ENCODE peak calls at places on chromosomes 1 and 21, in five cellular contexts. N, C, M, D and S are unnamed samples.

GRCh38 chr1:20751462-20751990 is 19.0 kb upstream of the SH2D5 start:
- DNase-seq in N (no peak), C (no peak), M (no peak), D (no peak), S (no peak)

GRCh38 chr1:22832414-22832786 is 121.8 kb downstream of the EPHB2 start:
- DNase-seq in N (no peak), C (no peak), M (peak), D (no peak), S (no peak)

GRCh38 chr1:153945131-153945794 is 1.3 kb downstream of the DENND4B start:
- DNase-seq in N (peak), C (no peak), M (no peak), D (peak), S (peak)

GRCh38 chr21:19607983-19608668 is 1204.5 kb upstream of the TMPRSS15 start:
- DNase-seq in N (no peak), C (no peak), M (no peak), D (no peak), S (no peak)

GRCh38 chr1:47944561-47944960 is 52.6 kb downstream of the TRABD2B start:
- DNase-seq in N (no peak), C (no peak), M (no peak), D (no peak), S (no peak)

GRCh38 chr21:44285547-44285992 is at the start of gene AIRE:
- DNase-seq in N (peak), C (peak), M (peak), D (no peak), S (no peak)

GRCh38 chr1:151314137-151314875 is 12.9 kb downstream of the PI4KB start:
- DNase-seq in N (peak), C (no peak), M (peak), D (no peak), S (peak)

GRCh38 chr1:147470079-147470478 is 71.2 kb upstream of the BCL9 start:
- DNase-seq in N (no peak), C (no peak), M (no peak), D (no peak), S (no peak)

GRCh38 chr1:75548721-75549480 is 62.0 kb downstream of the SLC44A5 start:
- DNase-seq in N (no peak), C (no peak), M (no peak), D (no peak), S (no peak)

GRCh38 chr1:241411056-241411775 is 54.2 kb upstream of the RGS7 start:
- DNase-seq in N (no peak), C (no peak), M (no peak), D (no peak), S (no peak)

GRCh38 chr1:29245876-29246275 is 9.6 kb downstream of the PTPRU start:
- DNase-seq in N (no peak), C (no peak), M (peak), D (no peak), S (no peak)

GRCh38 chr1:21117159-21117953 is 59.3 kb downstream of the EIF4G3 start:
- DNase-seq in N (no peak), C (no peak), M (no peak), D (no peak), S (no peak)

GRCh38 chr21:18529253-18529652 is 125.7 kb upstream of the TMPRSS15 start:
- DNase-seq in N (no peak), C (no peak), M (peak), D (no peak), S (no peak)
- TF ChIP-seq CTCF in N (no peak), C (no peak), M (no peak), D (no peak), S (no peak)

GRCh38 chr1:95287078-95287477 is 53.1 kb downstream of the RWDD3 start:
- DNase-seq in N (no peak), C (no peak), M (no peak), D (no peak), S (no peak)
- TF ChIP-seq CTCF in N (no peak), C (no peak), M (no peak), D (no peak), S (no peak)

DNA sequence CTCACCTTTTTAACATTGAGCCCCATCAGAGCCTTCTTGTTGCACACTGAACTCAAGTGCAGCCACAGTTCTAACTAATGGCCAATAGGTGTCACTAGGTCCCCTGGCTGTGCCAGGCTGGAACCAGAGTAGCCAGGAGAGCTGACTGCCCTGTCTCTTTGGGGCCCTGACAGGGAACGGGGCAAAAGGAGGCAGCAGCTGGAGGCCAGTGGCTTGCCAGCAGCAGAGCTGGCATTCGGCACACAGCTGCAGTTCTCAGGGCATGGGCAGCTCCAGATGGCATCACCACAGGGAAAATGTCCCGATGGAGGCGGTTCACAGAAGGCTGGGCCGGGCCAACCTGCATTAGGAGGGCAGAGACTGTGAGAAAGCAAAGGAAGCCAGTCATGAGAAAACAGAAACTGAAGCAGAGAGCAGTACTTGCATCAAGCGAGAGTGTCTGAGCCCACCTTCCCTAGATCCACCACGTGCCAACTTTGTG is 188.6 kb downstream of the FCRL5 start:
- DNase-seq in N (peak), C (peak), M (peak), D (no peak), S (no peak)
- TF ChIP-seq CTCF in N (peak), C (no peak), M (peak), D (peak), S (peak)

GRCh38 chr1:203628185-203628996 is 1.8 kb downstream of the ATP2B4 start:
- DNase-seq in N (peak), C (peak), M (peak), D (no peak), S (peak)
- TF ChIP-seq CTCF in N (no peak), C (no peak), M (peak), D (no peak), S (no peak)

DNA sequence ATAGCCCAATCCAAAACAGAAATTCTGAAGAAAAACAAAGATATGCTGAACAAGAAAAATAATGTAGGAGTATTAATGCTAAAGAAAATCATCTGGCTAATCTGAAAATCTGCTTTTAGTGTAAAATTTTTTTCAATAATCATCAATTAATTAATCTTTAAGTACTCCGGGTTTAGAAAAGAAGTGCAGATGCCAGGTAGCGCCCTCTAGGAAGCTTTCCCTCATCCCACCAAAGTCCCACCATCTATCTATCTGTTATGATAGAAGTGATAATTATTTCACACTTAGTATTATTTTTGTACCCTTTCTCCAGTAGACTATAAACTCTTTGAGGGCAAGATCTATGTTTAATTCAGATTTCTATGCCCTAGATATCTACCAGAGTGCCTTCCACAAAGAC is 240.3 kb downstream of the AKT3 start:
- DNase-seq in N (no peak), C (no peak), M (no peak), D (no peak), S (no peak)
- TF ChIP-seq CTCF in N (no peak), C (no peak), M (no peak), D (no peak), S (no peak)

GRCh38 chr1:51569284-51570062 is 47.4 kb upstream of the OSBPL9 start:
- DNase-seq in N (no peak), C (no peak), M (peak), D (peak), S (peak)
- TF ChIP-seq CTCF in N (no peak), C (no peak), M (no peak), D (no peak), S (no peak)

DNA sequence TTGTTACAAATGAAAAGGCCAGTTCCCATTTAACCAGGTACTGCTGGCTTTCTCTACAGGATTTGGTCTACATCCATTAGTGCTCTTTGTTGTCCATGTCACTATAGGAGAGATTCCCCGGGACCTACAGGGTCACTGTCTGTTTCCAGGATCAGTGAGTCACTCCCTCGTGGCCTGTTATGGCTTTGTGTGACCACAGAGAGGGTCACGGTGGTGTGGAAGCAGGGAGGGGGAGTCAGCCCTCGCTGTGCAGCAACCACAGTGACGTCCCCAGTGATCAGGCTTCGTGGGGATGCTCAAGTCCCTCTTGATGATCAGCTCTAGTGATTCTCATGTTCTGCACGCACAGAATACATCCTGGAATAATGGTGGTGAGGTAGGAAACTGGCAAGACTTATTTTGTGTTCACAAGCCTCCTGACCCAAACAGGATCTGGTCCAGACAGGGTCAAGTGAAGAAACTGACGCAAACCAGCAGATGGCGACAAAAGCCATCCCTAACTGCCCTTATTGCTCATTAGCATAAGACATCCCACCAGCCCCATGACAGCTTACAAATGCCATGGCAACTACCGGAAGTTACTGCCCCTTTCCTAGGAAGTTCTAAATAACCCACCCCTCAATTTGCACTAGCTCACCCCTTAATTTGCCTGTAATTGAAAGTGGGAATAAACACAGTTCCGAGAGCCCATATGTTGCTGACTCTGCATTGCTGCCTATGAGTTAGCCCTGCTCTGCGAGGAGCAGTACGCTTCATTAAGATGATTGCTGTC is 98.5 kb downstream of the DISC1 start:
- DNase-seq in N (no peak), C (peak), M (peak), D (no peak), S (peak)
- TF ChIP-seq CTCF in N (no peak), C (peak), M (peak), D (no peak), S (no peak)

GRCh38 chr1:9593492-9594465 is 5.1 kb downstream of the TMEM201 start:
- DNase-seq in N (peak), C (peak), M (peak), D (no peak), S (peak)
- TF ChIP-seq CTCF in N (no peak), C (no peak), M (peak), D (no peak), S (no peak)

GRCh38 chr1:18531503-18531845 is 50.7 kb downstream of the KLHDC7A start:
- DNase-seq in N (no peak), C (no peak), M (no peak), D (no peak), S (no peak)

GRCh38 chr1:18528616-18529015 is 47.9 kb downstream of the KLHDC7A start:
- DNase-seq in N (no peak), C (no peak), M (no peak), D (no peak), S (peak)

GRCh38 chr1:18532390-18533170 is 51.9 kb downstream of the KLHDC7A start:
- DNase-seq in N (no peak), C (no peak), M (no peak), D (no peak), S (no peak)

GRCh38 chr1:18529714-18530113 is 49.0 kb downstream of the KLHDC7A start:
- DNase-seq in N (no peak), C (no peak), M (no peak), D (no peak), S (no peak)

DNA sequence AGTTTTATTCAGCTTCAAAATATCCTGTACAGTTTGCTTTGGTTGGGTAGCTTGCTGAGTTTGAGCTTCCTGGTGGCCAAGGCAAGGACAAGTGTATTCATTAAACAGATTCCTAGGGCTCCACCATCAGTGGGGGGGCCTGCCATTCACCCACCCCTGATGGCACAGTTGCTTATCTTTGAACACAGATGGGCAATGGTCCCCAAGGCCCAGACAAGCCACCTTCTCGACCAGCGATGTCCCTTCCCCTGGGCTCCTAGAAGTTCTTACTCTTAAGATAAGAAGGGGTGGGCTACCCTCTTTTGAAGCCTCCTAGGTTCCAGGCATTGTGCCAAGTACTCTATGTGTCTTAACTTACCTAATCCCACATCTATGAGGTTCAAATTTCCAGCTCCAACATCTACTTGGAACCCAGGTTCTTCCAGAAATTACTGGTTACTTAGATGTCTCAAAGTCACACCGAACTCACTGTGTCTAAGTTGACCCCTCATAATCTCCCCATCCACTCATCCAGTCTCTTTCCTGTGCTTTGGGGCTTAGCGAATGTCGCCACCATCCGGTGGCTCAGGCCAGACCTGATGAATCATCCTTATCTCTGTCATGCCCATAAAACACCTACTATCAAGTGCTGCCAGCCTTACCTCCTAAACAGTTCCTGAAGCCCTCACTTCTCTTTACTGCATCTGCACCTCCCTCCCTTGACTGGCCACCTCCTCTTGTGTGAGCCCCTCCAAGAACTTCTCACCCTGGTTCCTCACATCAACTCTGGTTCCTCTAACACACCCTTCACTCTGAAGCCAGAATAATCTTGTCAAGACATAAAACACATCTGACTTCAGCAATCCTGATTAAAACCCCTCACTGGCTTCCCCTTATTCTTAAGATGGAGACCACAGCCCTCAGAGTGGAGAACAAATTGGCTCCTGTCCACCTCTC is 50.1 kb downstream of the KLHDC7A start:
- DNase-seq in N (no peak), C (peak), M (no peak), D (no peak), S (no peak)
- TF ChIP-seq CTCF in N (no peak), C (no peak), M (no peak), D (no peak), S (no peak)

GRCh38 chr1:243713470-243714186 is 136.4 kb downstream of the AKT3 start:
- DNase-seq in N (no peak), C (no peak), M (no peak), D (no peak), S (no peak)

GRCh38 chr1:243710467-243710866 is 139.6 kb downstream of the AKT3 start:
- DNase-seq in N (no peak), C (no peak), M (no peak), D (no peak), S (no peak)

GRCh38 chr1:243715285-243715684 is 134.8 kb downstream of the AKT3 start:
- DNase-seq in N (no peak), C (no peak), M (no peak), D (no peak), S (no peak)

GRCh38 chr1:243712242-243712641 is 137.8 kb downstream of the AKT3 start:
- DNase-seq in N (no peak), C (no peak), M (no peak), D (no peak), S (no peak)

GRCh38 chr1:243712890-243713425 is 137.1 kb downstream of the AKT3 start:
- DNase-seq in N (no peak), C (no peak), M (no peak), D (no peak), S (no peak)
- TF ChIP-seq CTCF in N (no peak), C (no peak), M (peak), D (peak), S (no peak)